ENCODE peak calls at places on chromosomes 13 and 19, in six cellular contexts. C is left lung, P is heart right ventricle, D is transverse colon, M is hepatocyte, Q is endodermal cell. K is an unnamed sample.

GRCh38 chr13:45258339-45258685 is 57.5 kb upstream of the KCTD4 start:
- DNase-seq in C (no peak), P (no peak), D (peak; percentile 21), M (no peak), Q (no peak), K (no peak)

GRCh38 chr19:10228925-10229324 is 2.2 kb downstream of the S1PR2 start:
- DNase-seq in C (no peak), P (peak; percentile 24), D (no peak), M (peak; percentile 48), Q (peak; percentile 77), K (peak; percentile 52)

GRCh38 chr13:29101404-29101803 is 281.3 kb downstream of the MTUS2 start:
- DNase-seq in C (no peak), P (no peak), D (no peak), M (no peak), Q (no peak), K (no peak)

GRCh38 chr13:73273737-73274136 is 214.9 kb downstream of the KLF5 start:
- DNase-seq in C (no peak), P (no peak), D (no peak), M (no peak), Q (no peak), K (peak; percentile 39)

GRCh38 chr19:52896431-52897148 is 845 bp downstream of the ZNF320 start:
- DNase-seq in C (no peak), P (peak; percentile 20), D (peak; percentile 73), M (peak; percentile 66), Q (peak; percentile 68), K (peak; percentile 38)

GRCh38 chr13:50580684-50581305 is 262.7 kb downstream of the DLEU7 start:
- DNase-seq in C (no peak), P (peak; percentile 40), D (no peak), M (no peak), Q (no peak), K (no peak)

GRCh38 chr13:111117289-111117688 is 2.2 kb downstream of the ARHGEF7 start:
- DNase-seq in C (no peak), P (no peak), D (no peak), M (no peak), Q (no peak), K (no peak)

GRCh38 chr19:37738371-37738770 is 18.8 kb upstream of the ZNF607 start:
- DNase-seq in C (no peak), P (no peak), D (no peak), M (no peak), Q (no peak), K (no peak)

GRCh38 chr19:44869728-44870470 is 21.2 kb upstream of the TOMM40 start:
- DNase-seq in C (no peak), P (peak; percentile 71), D (peak; percentile 62), M (no peak), Q (no peak), K (peak; percentile 46)

DNA sequence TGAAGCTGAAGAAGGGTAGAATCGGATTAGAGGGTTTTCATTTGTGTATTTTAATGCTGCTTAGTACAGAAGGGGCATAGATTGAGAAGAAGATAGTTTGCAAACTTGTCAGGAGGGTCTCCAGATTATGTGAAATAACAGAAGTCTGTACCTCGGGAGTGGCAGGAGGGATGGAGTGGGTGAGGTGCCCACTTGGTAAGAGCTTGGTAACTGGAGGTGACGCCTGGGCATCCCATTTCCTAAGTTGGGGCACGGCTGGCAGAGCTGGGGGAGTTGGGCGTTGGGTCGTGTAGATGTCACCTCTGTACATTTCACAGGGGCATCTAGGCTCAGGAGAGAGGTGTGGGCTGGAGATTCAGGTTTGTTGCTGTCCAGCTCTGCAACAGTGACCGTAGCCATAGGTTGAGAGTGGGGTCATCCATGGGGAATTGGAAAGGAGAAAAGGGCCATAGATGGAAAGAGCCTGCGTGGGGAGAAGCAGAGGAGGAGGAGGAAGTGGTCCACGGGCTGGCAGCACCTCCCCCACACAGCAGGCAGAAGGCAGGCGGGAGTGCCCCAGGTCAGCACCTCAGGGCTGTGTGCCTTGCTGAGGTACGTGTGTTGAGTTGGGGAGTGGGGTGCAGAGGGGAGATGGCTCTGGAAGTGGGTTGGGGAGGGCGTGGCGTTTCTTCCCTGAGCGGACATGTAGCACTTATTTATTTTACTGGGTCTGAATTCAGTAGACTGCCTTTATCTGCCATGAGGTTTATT is 31.2 kb downstream of the MPHOSPH8 start:
- DNase-seq in C (no peak), P (no peak), D (no peak), M (no peak), Q (no peak), K (no peak)
- H3K36me3 ChIP-seq in C (peaks cover 5% of the 10 kb centered on the region), P (peaks cover 11% of the 10 kb centered on the region), D (no peaks in the 10 kb centered on the region), M (no peaks in the 10 kb centered on the region), Q (peaks cover 50% of the 10 kb centered on the region), K (peaks cover 57% of the 10 kb centered on the region)

DNA sequence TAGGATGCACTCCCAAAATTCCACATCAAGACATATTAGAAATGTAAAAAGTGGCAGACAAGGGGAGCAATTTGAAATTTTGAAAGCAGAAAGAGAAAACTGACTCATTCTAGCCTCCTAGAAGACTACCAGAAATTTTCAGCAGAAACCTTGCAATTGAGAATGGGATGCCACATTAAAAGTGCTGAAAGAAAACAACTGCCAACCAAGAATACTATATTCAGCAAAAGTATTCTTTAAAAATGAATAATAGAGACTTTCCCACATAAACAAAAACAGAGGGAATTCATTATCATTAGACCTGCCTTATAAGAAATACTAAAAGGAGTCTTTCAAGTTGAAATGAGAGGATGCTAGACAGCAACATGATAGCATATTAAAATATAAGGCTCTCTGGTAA is 78.3 kb upstream of the HTR2A start:
- DNase-seq in C (no peak), P (no peak), D (no peak), M (no peak), Q (no peak), K (no peak)
- H3K4me1 ChIP-seq in C (no peaks in the 10 kb centered on the region), P (no peaks in the 10 kb centered on the region), D (no peaks in the 10 kb centered on the region), M (no peaks in the 10 kb centered on the region), Q (no peaks in the 10 kb centered on the region), K (no peaks in the 10 kb centered on the region)

DNA sequence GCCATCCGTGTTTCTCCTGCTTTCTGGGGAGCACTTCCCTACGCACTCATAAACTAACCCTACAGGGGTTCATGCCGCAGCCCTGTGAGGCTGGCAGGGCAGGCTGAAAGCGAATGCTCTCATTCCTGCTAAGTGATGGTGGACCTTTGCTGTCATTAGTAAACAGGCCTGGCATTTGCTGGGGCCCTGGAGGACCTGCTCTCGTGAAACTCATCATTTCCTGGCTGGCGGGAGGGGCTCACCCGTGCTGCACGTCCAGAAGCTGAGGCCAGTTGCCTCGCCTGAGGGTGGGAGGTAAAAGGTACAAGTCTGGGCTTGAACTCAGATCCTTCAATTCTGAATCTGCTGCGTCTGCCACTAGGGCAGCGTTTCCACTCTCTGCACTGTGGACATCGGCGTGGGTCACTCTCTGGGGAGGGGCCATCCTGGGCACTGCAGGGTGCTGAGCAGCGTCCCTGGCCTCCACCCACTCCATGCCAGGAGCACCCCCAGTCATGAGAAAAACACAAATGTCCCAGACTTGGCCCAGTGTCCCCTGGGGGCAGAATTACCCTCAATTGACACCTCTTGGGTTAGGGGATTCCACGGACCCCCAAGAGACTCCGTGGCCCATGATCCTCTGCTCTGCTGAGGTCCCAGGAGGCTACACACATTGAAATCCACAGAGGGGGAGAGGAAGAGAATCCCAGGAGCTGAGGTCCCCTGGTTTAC is 7.0 kb downstream of the MOB3A start:
- DNase-seq in C (no peak), P (no peak), D (no peak), M (no peak), Q (no peak), K (no peak)
- H3K27ac ChIP-seq in C (peak overlapping the region; percentile 91), P (no peak overlapping the region), D (peak overlapping the region; percentile 99), M (no peak overlapping the region), Q (peak overlapping the region; percentile 29), K (no peak overlapping the region)

DNA sequence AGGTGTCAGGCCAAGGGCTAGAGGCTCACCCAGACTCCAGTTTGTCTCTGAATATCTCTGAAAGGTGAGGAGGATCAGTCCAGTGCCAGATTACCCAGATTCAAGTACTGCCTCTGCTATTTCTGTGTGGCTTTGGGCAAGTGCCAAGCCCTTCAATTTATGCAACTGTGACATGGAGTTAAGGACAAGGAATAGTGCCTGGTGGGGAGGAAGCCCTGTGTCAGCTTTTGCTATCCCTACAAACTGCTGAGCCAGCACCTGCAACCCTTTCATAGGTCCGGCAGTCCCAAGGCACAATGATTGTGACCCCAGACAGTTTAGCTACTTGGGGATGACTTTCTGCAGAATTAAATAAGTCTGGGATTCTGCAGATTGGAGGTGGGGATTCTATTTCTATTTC is 123.0 kb downstream of the KL start:
- DNase-seq in C (no peak), P (peak; percentile 76), D (peak; percentile 42), M (no peak), Q (no peak), K (peak; percentile 90)
- H3K36me3 ChIP-seq in C (no peaks in the 10 kb centered on the region), P (no peaks in the 10 kb centered on the region), D (no peaks in the 10 kb centered on the region), M (no peaks in the 10 kb centered on the region), Q (no peaks in the 10 kb centered on the region), K (peaks cover 29% of the 10 kb centered on the region)

GRCh38 chr19:42111811-42112210 is 20.4 kb downstream of the POU2F2 start:
- DNase-seq in C (no peak), P (no peak), D (no peak), M (no peak), Q (no peak), K (no peak)
- H3K4me1 ChIP-seq in C (no peaks in the 10 kb centered on the region), P (peaks cover 2% of the 10 kb centered on the region), D (peaks cover 4% of the 10 kb centered on the region), M (peaks cover 6% of the 10 kb centered on the region), Q (no peaks in the 10 kb centered on the region), K (peaks cover 25% of the 10 kb centered on the region)

GRCh38 chr13:98144501-98145350 is 1.8 kb downstream of the FARP1 start:
- DNase-seq in C (no peak), P (no peak), D (no peak), M (peak; percentile 49), Q (peak; percentile 80), K (peak; percentile 65)

GRCh38 chr13:98141938-98142426 is 912 bp upstream of the FARP1 start:
- DNase-seq in C (no peak), P (peak; percentile 25), D (peak; percentile 38), M (peak; percentile 50), Q (peak; percentile 83), K (peak; percentile 35)

GRCh38 chr13:98142427-98143156 is at the start of gene FARP1:
- DNase-seq in C (peak; percentile 92), P (peak; percentile 73), D (peak; percentile 84), M (peak; percentile 95), Q (peak; percentile 89), K (peak; percentile 72)

GRCh38 chr13:98143157-98143553 is 261 bp downstream of the FARP1 start:
- DNase-seq in C (peak; percentile 87), P (peak; percentile 38), D (no peak), M (no peak), Q (peak; percentile 85), K (no peak)

GRCh38 chr13:98143601-98144500 is 957 bp downstream of the FARP1 start:
- DNase-seq in C (peak; percentile 79), P (peak; percentile 17), D (peak; percentile 23), M (peak; percentile 62), Q (peak; percentile 55), K (peak; percentile 44)
- H3K27ac ChIP-seq in C (peak overlapping the region; percentile 59), P (peak overlapping the region; percentile 35), D (peak overlapping the region; percentile 83), M (peak overlapping the region; percentile 57), Q (no peak overlapping the region), K (peak overlapping the region; percentile 20)

K was measured in SJCRH30.